ENCODE peak calls at places on chromosome 1, in five cellular contexts. O is fibroblast of the aortic adventitia, S is tibial artery, A is kidney epithelial cell, H is WTC11. P is an unnamed sample.

GRCh38 chr1:206608108-206608698 is 4.1 kb downstream of the EIF2D start:
- DNase-seq in O (peak; percentile 49), S (no peak), A (no peak), H (peak; percentile 57), P (no peak)

GRCh38 chr1:59238993-59239392 is 57.9 kb upstream of the FGGY start:
- DNase-seq in O (no peak), S (no peak), A (no peak), H (no peak), P (no peak)

GRCh38 chr1:113252166-113252565 is 138.1 kb upstream of the MAGI3 start:
- DNase-seq in O (no peak), S (no peak), A (no peak), H (no peak), P (no peak)

GRCh38 chr1:112817555-112818373 is 102.6 kb upstream of the PPM1J start:
- DNase-seq in O (no peak), S (no peak), A (no peak), H (peak; percentile 82), P (no peak)

GRCh38 chr1:39711359-39712340 is 20.4 kb upstream of the HPCAL4 start:
- DNase-seq in O (peak; percentile 58), S (no peak), A (no peak), H (peak; percentile 70), P (no peak)

GRCh38 chr1:164611754-164612642 is 53.0 kb downstream of the PBX1 start:
- DNase-seq in O (peak; percentile 84), S (peak; percentile 43), A (peak; percentile 75), H (no peak), P (peak; percentile 74)

GRCh38 chr1:29502225-29502755 is 266.0 kb downstream of the PTPRU start:
- DNase-seq in O (no peak), S (no peak), A (no peak), H (no peak), P (no peak)

GRCh38 chr1:32701951-32702598 is 495 bp downstream of the SYNC start:
- DNase-seq in O (peak; percentile 52), S (peak; percentile 33), A (no peak), H (no peak), P (no peak)

GRCh38 chr1:29642519-29642918 is 406.2 kb downstream of the PTPRU start:
- DNase-seq in O (no peak), S (no peak), A (no peak), H (no peak), P (no peak)

GRCh38 chr1:87111659-87112339 is 197.4 kb downstream of the HS2ST1 start:
- DNase-seq in O (peak; percentile 62), S (no peak), A (no peak), H (no peak), P (no peak)

GRCh38 chr1:201551877-201552731 is 13.2 kb downstream of the NAV1 start:
- DNase-seq in O (peak; percentile 62), S (no peak), A (peak; percentile 88), H (no peak), P (no peak)

GRCh38 chr1:25813071-25813733 is 6.6 kb upstream of the MTFR1L start:
- DNase-seq in O (no peak), S (no peak), A (no peak), H (no peak), P (no peak)

GRCh38 chr1:205870236-205870635 is 20.3 kb upstream of the PM20D1 start:
- DNase-seq in O (no peak), S (no peak), A (no peak), H (no peak), P (no peak)

GRCh38 chr1:1357871-1358432 is 403 bp downstream of the MXRA8 start:
- DNase-seq in O (no peak), S (no peak), A (no peak), H (no peak), P (no peak)

DNA sequence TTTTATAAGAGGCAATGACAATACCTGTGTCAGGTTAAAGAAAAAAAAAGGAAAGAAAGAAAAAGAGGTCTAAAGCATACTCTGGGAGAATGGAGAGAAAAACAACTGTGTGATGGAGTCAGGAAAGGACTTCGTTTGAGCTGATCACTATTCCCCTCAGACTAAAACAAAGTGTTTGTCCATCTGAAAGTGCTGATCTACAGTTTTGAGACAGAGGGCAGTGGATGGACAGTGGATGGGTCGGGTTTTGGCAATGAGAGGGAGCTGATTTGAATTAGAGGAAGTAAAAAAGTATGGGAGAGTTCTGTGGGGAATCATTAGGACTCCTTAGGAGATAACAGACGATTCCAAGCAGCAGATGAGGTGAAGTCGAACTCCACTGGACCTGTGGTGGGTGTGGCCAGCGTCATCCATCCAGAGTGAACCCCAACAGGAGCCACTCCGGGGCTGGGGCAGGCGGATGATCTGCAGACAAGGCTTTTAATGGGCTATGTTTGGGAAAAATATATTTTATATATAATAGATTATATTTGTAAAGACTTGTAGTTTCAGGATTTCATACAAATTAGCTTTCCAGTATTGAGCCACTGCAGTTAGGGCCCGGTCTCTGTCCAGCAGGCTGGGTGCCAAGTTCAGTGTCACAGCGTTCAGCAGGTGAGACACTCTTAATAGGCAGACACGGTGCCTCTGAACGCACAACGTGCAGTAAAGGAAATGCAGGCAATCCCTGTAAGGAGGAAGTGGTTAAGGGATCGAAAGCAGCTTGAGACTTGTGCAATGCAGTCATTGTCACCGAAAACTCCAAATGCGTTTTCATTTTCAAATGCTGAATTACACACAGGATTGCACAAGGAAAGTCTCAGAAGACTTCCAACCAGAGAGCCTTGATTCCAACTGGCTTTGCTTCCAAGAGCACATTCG is 62.1 kb downstream of the PTGS2 start:
- DNase-seq in O (peak; percentile 83), S (peak; percentile 48), A (no peak), H (no peak), P (no peak)
- TF ChIP-seq CTCF in O (peak; percentile 10), S (no peak), A (no peak), H (no peak), P (no peak)

GRCh38 chr1:226736908-226737818 is 1.9 kb downstream of the ITPKB start:
- DNase-seq in O (peak; percentile 17), S (peak; percentile 37), A (no peak), H (peak; percentile 59), P (no peak)

GRCh38 chr1:226737819-226738420 is 1.2 kb downstream of the ITPKB start:
- DNase-seq in O (peak; percentile 42), S (peak; percentile 57), A (no peak), H (peak; percentile 50), P (no peak)

GRCh38 chr1:226738995-226739695 is at the start of gene ITPKB:
- DNase-seq in O (peak; percentile 89), S (peak; percentile 56), A (peak; percentile 28), H (no peak), P (no peak)

GRCh38 chr1:226739696-226740065 is 599 bp upstream of the ITPKB start:
- DNase-seq in O (no peak), S (no peak), A (no peak), H (no peak), P (no peak)

DNA sequence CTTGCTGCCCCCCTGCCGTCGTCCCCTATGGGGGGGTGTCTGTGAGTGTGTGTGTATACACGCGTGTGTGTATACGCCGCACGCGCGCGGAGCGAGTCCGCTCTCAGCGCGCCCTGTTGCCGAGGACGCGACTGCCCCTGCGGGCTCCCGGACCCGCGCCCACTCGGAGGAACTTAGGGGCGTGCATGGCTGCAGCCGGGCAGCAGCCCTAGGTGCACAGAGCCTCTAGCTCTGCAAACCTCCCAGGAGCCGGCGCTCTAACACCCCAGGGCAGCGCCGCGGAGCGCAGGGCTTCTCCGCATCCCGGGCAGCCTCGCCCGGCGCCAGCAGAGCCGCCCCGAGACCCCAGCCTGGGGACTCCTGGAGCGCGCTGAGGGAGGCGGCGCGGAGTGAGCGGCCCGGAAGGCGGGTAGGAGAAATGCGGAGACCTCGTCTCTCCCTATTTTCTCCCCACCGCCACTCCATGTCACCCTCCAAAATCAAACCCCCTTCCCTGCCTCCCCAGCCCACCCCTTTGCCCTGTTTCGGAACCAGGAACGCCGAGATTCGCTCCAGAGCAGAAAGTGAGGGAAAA is 574 bp downstream of the ITPKB start:
- DNase-seq in O (peak; percentile 37), S (no peak), A (no peak), H (peak; percentile 42), P (no peak)
- TF ChIP-seq CTCF in O (peak; percentile 20), S (no peak), A (peak; percentile 5), H (no peak), P (no peak)

DNA sequence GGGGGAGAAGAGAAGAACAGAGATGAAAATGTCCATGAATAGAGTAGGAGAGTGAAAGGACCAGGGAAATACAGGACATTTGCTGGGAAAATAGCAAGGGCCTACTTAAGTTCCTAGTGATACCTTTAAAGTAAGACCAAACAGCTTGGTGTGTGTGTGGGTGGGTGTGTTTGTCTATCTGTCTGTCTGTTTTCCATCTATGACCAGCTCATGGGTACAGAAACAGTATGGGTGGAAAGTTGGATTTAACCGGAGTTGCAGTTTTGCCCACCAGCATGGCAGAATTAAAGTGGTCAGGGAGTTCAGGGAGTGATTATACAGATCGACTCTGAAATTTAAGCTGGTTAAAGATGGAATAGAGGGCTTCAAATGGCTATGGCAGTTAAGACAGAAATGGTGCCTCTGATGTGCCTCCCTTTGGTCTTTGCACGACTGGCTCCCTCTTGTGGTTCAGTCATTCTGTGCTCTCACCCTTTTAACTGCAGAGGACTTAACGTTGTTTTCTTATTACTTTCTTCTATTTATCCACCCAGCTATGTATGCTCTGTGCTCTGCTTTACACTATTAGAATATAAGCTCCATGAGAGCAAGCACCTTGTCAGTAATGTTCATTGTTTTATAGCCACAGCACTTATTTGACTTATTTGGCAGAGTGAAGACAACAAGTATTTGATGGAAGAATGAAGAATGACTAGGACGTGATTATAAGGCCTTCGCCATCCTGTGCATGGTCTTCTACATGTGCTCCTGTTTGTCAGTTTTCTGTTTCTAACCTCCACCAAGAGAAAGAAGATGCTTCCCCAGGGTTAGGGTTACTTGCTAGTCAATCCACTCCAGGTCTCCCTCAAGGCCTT is 72.7 kb upstream of the AK4 start:
- DNase-seq in O (peak; percentile 79), S (peak; percentile 67), A (no peak), H (peak; percentile 45), P (peak; percentile 35)
- TF ChIP-seq CTCF in O (peak; percentile 84), S (peak; percentile 62), A (peak; percentile 77), H (peak; percentile 44), P (peak; percentile 85)

GRCh38 chr1:229217716-229218115 is 53.2 kb upstream of the RAB4A start:
- DNase-seq in O (no peak), S (no peak), A (no peak), H (no peak), P (no peak)
- TF ChIP-seq CTCF in O (no peak), S (no peak), A (peak; percentile 6), H (no peak), P (no peak)

DNA sequence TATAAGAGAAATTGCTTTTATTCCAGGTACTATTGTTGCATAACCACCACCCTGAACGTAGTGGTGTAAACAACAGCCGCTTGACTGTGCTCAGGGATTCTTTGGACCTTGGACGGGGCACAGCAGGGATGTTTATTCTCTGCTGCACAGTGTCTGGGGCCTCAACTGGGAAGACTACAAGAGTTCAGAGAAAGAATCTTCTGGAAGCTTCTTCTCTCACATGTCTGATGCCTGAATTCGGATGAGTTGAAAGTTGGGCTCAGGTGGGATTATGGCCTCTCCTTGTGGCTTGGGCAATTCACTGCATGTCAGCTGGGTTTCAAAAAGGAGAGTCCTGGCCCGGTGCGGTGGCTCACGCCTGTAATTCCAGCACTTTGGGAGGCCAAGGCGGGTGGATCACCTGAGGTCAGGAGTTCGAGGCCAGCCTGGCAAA is 19.0 kb upstream of the SSBP3 start:
- DNase-seq in O (no peak), S (no peak), A (no peak), H (no peak), P (no peak)
- TF ChIP-seq CTCF in O (peak; percentile 19), S (no peak), A (no peak), H (no peak), P (peak; percentile 15)

GRCh38 chr1:223557125-223557465 is 108.4 kb downstream of the CAPN8 start:
- DNase-seq in O (no peak), S (no peak), A (no peak), H (no peak), P (no peak)
- TF ChIP-seq CTCF in O (no peak), S (no peak), A (no peak), H (no peak), P (no peak)

P was measured in retinal pigment epithelial cell.